ENCODE peak calls at places on chromosomes 16 and 17, in eight cellular contexts. D is fibroblast of lung, A is neural progenitor cell, N is GM23248, O is H1, Q is PC-3, I is mammary epithelial cell, K is K562. M is an unnamed sample.
A peak's percentile ranks its signal among the peaks of the same experiment; 100 is the strongest.

GRCh38 chr17:17366941-17367885 is 64.0 kb downstream of the NT5M start:
- DNase-seq in D (no peak), A (peak; percentile 1), N (no peak), O (no peak), Q (no peak), I (no peak), K (peak; percentile 39), M (no peak)

GRCh38 chr17:40535924-40536717 is 29.2 kb downstream of the CCR7 start:
- DNase-seq in D (no peak), A (no peak), N (peak; percentile 53), O (no peak), Q (no peak), I (no peak), K (peak; percentile 94), M (no peak)

GRCh38 chr17:64505320-64506200 is 529 bp downstream of the DDX5 start:
- DNase-seq in D (peak; percentile 92), A (peak; percentile 94), N (peak; percentile 95), O (no peak), Q (peak; percentile 85), I (peak; percentile 78), K (peak; percentile 88), M (peak; percentile 83)

GRCh38 chr17:51238253-51238887 is 21.5 kb downstream of the MBTD1 start:
- DNase-seq in D (no peak), A (no peak), N (no peak), O (no peak), Q (no peak), I (no peak), K (no peak), M (no peak)

GRCh38 chr17:69090365-69090764 is 29.6 kb upstream of the ABCA9 start:
- DNase-seq in D (peak; percentile 27), A (no peak), N (peak; percentile 8), O (no peak), Q (no peak), I (no peak), K (no peak), M (no peak)

GRCh38 chr17:10121971-10122707 is 76.3 kb downstream of the GAS7 start:
- DNase-seq in D (no peak), A (no peak), N (no peak), O (no peak), Q (no peak), I (no peak), K (no peak), M (no peak)

GRCh38 chr17:40345161-40346034 is 19.1 kb downstream of the GJD3 start:
- DNase-seq in D (peak; percentile 59), A (peak; percentile 90), N (peak; percentile 71), O (no peak), Q (peak; percentile 32), I (peak; percentile 61), K (peak; percentile 78), M (no peak)

GRCh38 chr17:74272731-74273201 is 1.3 kb upstream of the DNAI2 start:
- DNase-seq in D (no peak), A (peak; percentile 63), N (no peak), O (no peak), Q (no peak), I (no peak), K (no peak), M (no peak)

GRCh38 chr16:24674877-24675276 is 54.6 kb upstream of the TNRC6A start:
- DNase-seq in D (no peak), A (no peak), N (no peak), O (no peak), Q (no peak), I (no peak), K (no peak), M (no peak)

GRCh38 chr17:81489012-81489968 is 23.3 kb downstream of the ACTG1 start:
- DNase-seq in D (no peak), A (peak; percentile 71), N (no peak), O (no peak), Q (no peak), I (no peak), K (no peak), M (no peak)

GRCh38 chr17:72931163-72931562 is 161.3 kb downstream of the SLC39A11 start:
- DNase-seq in D (no peak), A (no peak), N (no peak), O (no peak), Q (no peak), I (no peak), K (no peak), M (no peak)

GRCh38 chr16:73064227-73064995 is 16.5 kb upstream of the ZFHX3 start:
- DNase-seq in D (peak; percentile 81), A (no peak), N (peak; percentile 89), O (no peak), Q (no peak), I (peak; percentile 51), K (peak; percentile 13), M (no peak)

GRCh38 chr17:32100971-32101631 is 41.2 kb upstream of the RHOT1 start:
- DNase-seq in D (no peak), A (no peak), N (no peak), O (no peak), Q (peak; percentile 26), I (no peak), K (no peak), M (no peak)

GRCh38 chr17:31095239-31096105 is 695 bp downstream of the NF1 start:
- DNase-seq in D (peak; percentile 37), A (peak; percentile 93), N (peak; percentile 78), O (peak; percentile 63), Q (peak; percentile 25), I (peak; percentile 48), K (peak; percentile 66), M (no peak)

GRCh38 chr16:84555418-84556196 is 51.1 kb upstream of the MEAK7 start:
- DNase-seq in D (no peak), A (peak; percentile 60), N (no peak), O (no peak), Q (peak; percentile 17), I (no peak), K (no peak), M (no peak)

GRCh38 chr16:78227855-78228254 is 128.4 kb downstream of the WWOX start:
- DNase-seq in D (no peak), A (peak; percentile 45), N (no peak), O (no peak), Q (peak; percentile 39), I (no peak), K (peak; percentile 21), M (no peak)

GRCh38 chr16:17275076-17275732 is 195.6 kb downstream of the XYLT1 start:
- DNase-seq in D (no peak), A (no peak), N (peak; percentile 27), O (no peak), Q (no peak), I (peak; percentile 65), K (no peak), M (peak; percentile 48)

GRCh38 chr17:68355093-68355492 is 63.8 kb downstream of the ARSG start:
- DNase-seq in D (peak; percentile 48), A (no peak), N (peak; percentile 61), O (no peak), Q (peak; percentile 53), I (no peak), K (no peak), M (no peak)

GRCh38 chr16:12178251-12178990 is 201.9 kb downstream of the SNX29 start:
- DNase-seq in D (peak; percentile 62), A (peak; percentile 55), N (peak; percentile 90), O (no peak), Q (no peak), I (no peak), K (no peak), M (no peak)

GRCh38 chr16:87789437-87790277 is 23.9 kb upstream of the KLHDC4 start:
- DNase-seq in D (peak; percentile 95), A (no peak), N (peak; percentile 91), O (no peak), Q (peak; percentile 86), I (peak; percentile 99), K (no peak), M (no peak)

GRCh38 chr17:61464121-61464905 is 12.1 kb downstream of the TBX4 start:
- DNase-seq in D (no peak), A (no peak), N (no peak), O (no peak), Q (no peak), I (no peak), K (no peak), M (no peak)

GRCh38 chr16:52141871-52142270 is 405.1 kb downstream of the TOX3 start:
- DNase-seq in D (no peak), A (no peak), N (no peak), O (peak; percentile 2), Q (no peak), I (no peak), K (no peak), M (no peak)

GRCh38 chr17:6567528-6568185 is 11.3 kb upstream of the PITPNM3 start:
- DNase-seq in D (peak; percentile 56), A (peak; percentile 51), N (peak; percentile 23), O (no peak), Q (no peak), I (peak; percentile 91), K (no peak), M (no peak)
- H3K4me2 ChIP-seq in D (no peak overlapping the region), A (no peak overlapping the region), N (no peak overlapping the region), O (peak overlapping the region; percentile 14), Q (no peak overlapping the region), I (peak overlapping the region; percentile 80), K (no peak overlapping the region), M (no peak overlapping the region)

GRCh38 chr17:48730240-48730550 is 1.6 kb upstream of the HOXB13 start:
- DNase-seq in D (no peak), A (no peak), N (no peak), O (no peak), Q (no peak), I (no peak), K (no peak), M (no peak)

GRCh38 chr17:48731355-48731754 is 2.8 kb upstream of the HOXB13 start:
- DNase-seq in D (no peak), A (no peak), N (no peak), O (no peak), Q (peak; percentile 43), I (no peak), K (no peak), M (no peak)

GRCh38 chr17:48727415-48728175 is 955 bp downstream of the HOXB13 start:
- DNase-seq in D (no peak), A (no peak), N (no peak), O (no peak), Q (peak; percentile 16), I (no peak), K (no peak), M (no peak)

GRCh38 chr17:48728232-48729231 is at the start of gene HOXB13:
- DNase-seq in D (peak; percentile 24), A (peak; percentile 74), N (peak; percentile 70), O (no peak), Q (peak; percentile 94), I (no peak), K (peak; percentile 39), M (peak; percentile 41)

GRCh38 chr17:48729335-48730239 is 1.0 kb upstream of the HOXB13 start:
- DNase-seq in D (no peak), A (no peak), N (no peak), O (no peak), Q (peak; percentile 61), I (no peak), K (no peak), M (no peak)
- TF ChIP-seq EZH2 in D (peak; percentile 74), A (peak; percentile 85), N (no peak), O (peak; percentile 77), Q (no peak), I (peak; percentile 56), K (no peak), M (no peak)

GRCh38 chr17:77375526-77375916 is 234.8 kb downstream of the SEC14L1 start:
- DNase-seq in D (no peak), A (no peak), N (no peak), O (no peak), Q (no peak), I (no peak), K (peak; percentile 58), M (no peak)
- H3K4me2 ChIP-seq in D (peak overlapping the region; percentile 94), A (peak overlapping the region; percentile 98), N (peak overlapping the region; percentile 83), O (peak overlapping the region; percentile 83), Q (no peak overlapping the region), I (no peak overlapping the region), K (peak overlapping the region; percentile 82), M (no peak overlapping the region)

GRCh38 chr17:43755389-43755875 is 3.2 kb downstream of the SOST start:
- DNase-seq in D (peak; percentile 9), A (peak; percentile 64), N (no peak), O (peak; percentile 57), Q (peak; percentile 29), I (no peak), K (no peak), M (no peak)
- TF ChIP-seq EZH2 in D (peak; percentile 62), A (peak; percentile 64), N (no peak), O (peak; percentile 68), Q (no peak), I (no peak), K (no peak), M (no peak)

M was measured in MM.1S.